ENCODE peak calls at places on chromosome 18, in seven cellular contexts. T is NB4, A is activated T-cell treated with anti-CD3 and anti-CD28 coated beads for 24 hours, Q is HTR-8/SVneo, O is fibroblast of the conjunctiva, Y is SW480, J is heart right ventricle. F is an unnamed sample.

GRCh38 chr18:6376433-6377229 is 38.1 kb downstream of the L3MBTL4 start:
- DNase-seq in T (no peak), A (no peak), Q (no peak), O (no peak), Y (no peak), J (no peak), F (no peak)

GRCh38 chr18:46832856-46833255 is 76.0 kb upstream of the ST8SIA5 start:
- DNase-seq in T (no peak), A (no peak), Q (no peak), O (no peak), Y (no peak), J (no peak), F (no peak)

GRCh38 chr18:58842978-58843661 is 21.6 kb upstream of the ZNF532 start:
- DNase-seq in T (no peak), A (no peak), Q (no peak), O (no peak), Y (no peak), J (peak; percentile 48), F (no peak)

GRCh38 chr18:32366586-32367538 is 103.8 kb downstream of the GAREM1 start:
- DNase-seq in T (no peak), A (no peak), Q (no peak), O (no peak), Y (no peak), J (no peak), F (no peak)

GRCh38 chr18:77234504-77235365 is 14.9 kb upstream of the GALR1 start:
- DNase-seq in T (no peak), A (no peak), Q (no peak), O (no peak), Y (no peak), J (no peak), F (no peak)

GRCh38 chr18:40821596-40822243 is 1133.3 kb upstream of the PIK3C3 start:
- DNase-seq in T (no peak), A (no peak), Q (no peak), O (no peak), Y (no peak), J (no peak), F (no peak)

GRCh38 chr18:58190842-58191530 is 147.0 kb downstream of the NEDD4L start:
- DNase-seq in T (no peak), A (no peak), Q (no peak), O (no peak), Y (no peak), J (no peak), F (no peak)

GRCh38 chr18:27713727-27714080 is 463.2 kb downstream of the CDH2 start:
- DNase-seq in T (no peak), A (no peak), Q (no peak), O (peak; percentile 71), Y (no peak), J (no peak), F (peak; percentile 86)

GRCh38 chr18:5885337-5885736 is 10.0 kb downstream of the TMEM200C start:
- DNase-seq in T (no peak), A (no peak), Q (no peak), O (no peak), Y (no peak), J (no peak), F (no peak)

GRCh38 chr18:7937268-7937667 is 370.2 kb downstream of the PTPRM start:
- DNase-seq in T (no peak), A (no peak), Q (no peak), O (no peak), Y (no peak), J (no peak), F (no peak)

GRCh38 chr18:328928-329327 is 61.1 kb upstream of the THOC1 start:
- DNase-seq in T (no peak), A (no peak), Q (no peak), O (no peak), Y (no peak), J (no peak), F (no peak)

GRCh38 chr18:11412790-11413189 is 196.6 kb upstream of the SLC35G4 start:
- DNase-seq in T (no peak), A (no peak), Q (no peak), O (no peak), Y (no peak), J (no peak), F (no peak)

GRCh38 chr18:51164327-51165290 is 32.9 kb downstream of the MEX3C start:
- DNase-seq in T (no peak), A (no peak), Q (no peak), O (no peak), Y (no peak), J (no peak), F (no peak)

GRCh38 chr18:42821492-42821891 is 294.0 kb downstream of the RIT2 start:
- DNase-seq in T (no peak), A (no peak), Q (no peak), O (no peak), Y (no peak), J (no peak), F (no peak)

GRCh38 chr18:2547477-2548087 is 23.7 kb downstream of the METTL4 start:
- DNase-seq in T (peak; percentile 63), A (no peak), Q (peak; percentile 14), O (peak; percentile 37), Y (peak; percentile 53), J (no peak), F (no peak)

F was measured in NCI-H1930.